ENCODE peak calls at places on chromosomes 4 and X, in seven cellular contexts. O is K562, R is GM12892, N is H1, C is SK-N-SH, L is GM12878, V is HepG2. H is an unnamed sample.

GRCh38 chr4:121377065-121377464 is 3.8 kb downstream of the QRFPR start:
- DNase-seq in C (no peak), L (no peak), R (no peak), N (no peak), O (no peak), V (no peak), H (no peak)

GRCh38 chr4:24489870-24490269 is 94.5 kb downstream of the DHX15 start:
- DNase-seq in O (no peak), V (no peak), L (no peak), N (no peak), C (no peak), R (no peak), H (no peak)

GRCh38 chrX:15598031-15598430 is 2.7 kb downstream of the ACE2 start:
- DNase-seq in C (no peak), L (no peak), V (no peak), R (no peak), N (no peak), O (no peak), H (no peak)

GRCh38 chr4:48490012-48490679 is at the start of gene ZAR1:
- DNase-seq in N (no peak), C (no peak), L (no peak), O (no peak), V (no peak), R (peak), H (peak)

GRCh38 chr4:31613946-31614623 is 893.9 kb downstream of the PCDH7 start:
- DNase-seq in V (no peak), N (no peak), O (no peak), L (no peak), C (no peak), R (no peak), H (no peak)

GRCh38 chrX:104270916-104271512 is 16.3 kb upstream of the ESX1 start:
- DNase-seq in C (no peak), R (no peak), L (no peak), V (peak), O (peak), N (peak), H (no peak)

GRCh38 chr4:75995727-75996126 is 5.0 kb upstream of the SDAD1 start:
- DNase-seq in C (peak), N (no peak), V (peak), R (no peak), O (peak), L (no peak), H (no peak)

GRCh38 chr4:83830138-83830537 is 294.2 kb downstream of the GPAT3 start:
- DNase-seq in V (no peak), C (no peak), R (no peak), O (peak), L (no peak), N (no peak), H (no peak)

DNA sequence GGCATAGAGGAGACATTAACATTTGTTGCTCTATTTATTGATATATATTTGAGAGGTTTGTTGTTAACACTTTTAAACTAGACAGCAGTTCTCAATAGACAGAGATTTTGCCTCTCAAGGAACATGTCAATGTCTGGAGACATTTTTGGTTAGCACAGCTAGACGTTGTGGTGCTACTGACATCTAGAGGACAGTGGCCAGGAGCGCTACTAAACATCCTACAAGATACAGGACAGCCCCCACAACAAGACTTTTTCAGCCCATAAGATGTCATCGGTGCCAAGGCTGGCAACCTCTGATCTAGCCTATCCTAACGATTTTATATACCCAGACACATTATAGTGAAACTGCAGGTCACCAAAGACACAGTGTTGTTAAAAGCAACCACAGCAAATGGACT is 18.4 kb upstream of the CTSO start:
- DNase-seq in O (peak), N (no peak), R (no peak), L (peak), C (no peak), V (no peak), H (no peak)
- TF ChIP-seq TAF1 in O (no peak), N (no peak), R (no peak), L (no peak), C (no peak), V (no peak), H (no peak)

DNA sequence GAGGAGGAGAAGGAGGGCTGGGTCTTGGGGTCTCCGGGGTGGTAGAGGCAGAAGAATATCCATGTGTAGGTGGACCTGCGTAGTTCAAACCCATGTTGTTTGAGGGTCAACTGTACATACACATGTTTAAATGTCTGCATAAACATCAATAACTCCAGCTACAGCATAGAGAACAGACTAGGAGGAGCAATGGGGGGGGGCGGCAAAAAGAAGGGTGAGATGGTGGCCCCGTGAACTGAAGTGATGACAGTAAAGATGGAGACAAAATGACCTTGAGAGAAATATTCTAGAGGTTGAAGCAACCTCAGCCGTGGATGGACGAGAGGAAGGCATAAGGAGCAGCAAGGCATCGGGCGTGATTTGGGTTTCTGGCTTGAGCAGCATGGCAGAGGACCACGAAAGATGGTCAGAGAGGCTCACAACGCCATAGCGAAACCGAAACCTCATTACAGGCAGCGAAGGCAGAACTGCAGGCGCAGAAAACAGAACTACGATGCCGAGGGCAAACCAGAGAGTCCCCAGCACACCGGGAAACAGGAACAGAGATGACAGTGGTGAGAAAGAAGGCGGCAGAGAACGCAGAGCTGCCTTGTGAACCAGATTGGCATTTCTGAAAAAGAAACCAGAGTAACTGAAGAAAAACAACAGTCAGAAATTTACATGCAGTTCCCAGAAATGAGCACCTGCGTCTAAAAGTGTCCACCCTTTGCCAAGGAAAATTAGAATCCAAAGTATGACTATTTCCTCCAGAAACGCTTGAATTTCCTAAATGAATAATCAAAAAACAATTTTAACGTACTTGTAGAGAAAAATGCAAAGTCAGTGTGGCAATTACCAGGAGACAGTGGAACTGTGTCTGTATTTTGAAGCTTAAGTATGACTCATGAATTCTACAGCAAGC is 50.2 kb upstream of the ENPP6 start:
- DNase-seq in V (peak), L (peak), O (peak), N (no peak), C (no peak), R (no peak), H (no peak)
- TF ChIP-seq TAF1 in V (no peak), L (peak), O (peak), N (no peak), C (no peak), R (no peak), H (peak)

DNA sequence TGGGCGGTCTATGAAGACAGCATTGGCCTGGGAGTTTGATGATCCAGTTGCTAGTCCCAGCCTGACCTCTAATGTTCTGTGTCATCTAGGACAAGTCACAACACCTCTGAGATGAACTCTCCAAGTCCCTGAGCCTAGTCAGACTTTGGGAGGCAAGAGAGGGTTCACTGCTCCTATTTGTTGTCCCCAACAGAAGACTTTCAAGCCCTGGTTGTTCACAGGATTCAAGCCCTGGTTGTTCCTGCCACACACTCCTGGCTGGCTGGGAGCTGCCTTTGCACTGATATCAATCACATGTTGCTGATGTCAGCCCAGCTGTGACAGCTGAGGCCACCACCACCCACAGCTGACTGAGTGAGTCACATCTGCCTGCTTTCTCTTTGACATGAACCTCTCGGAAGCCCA is 253.2 kb upstream of the RASGEF1B start:
- DNase-seq in N (no peak), O (peak), L (peak), C (no peak), R (no peak), V (peak), H (no peak)
- TF ChIP-seq TAF1 in N (no peak), O (no peak), L (no peak), C (no peak), R (no peak), V (no peak), H (no peak)

GRCh38 chr4:36386691-36387090 is 105.3 kb downstream of the DTHD1 start:
- DNase-seq in O (no peak), R (no peak), V (no peak), N (no peak), C (no peak), L (no peak), H (no peak)
- TF ChIP-seq TAF1 in O (no peak), R (no peak), V (no peak), N (no peak), C (no peak), L (no peak), H (no peak)

DNA sequence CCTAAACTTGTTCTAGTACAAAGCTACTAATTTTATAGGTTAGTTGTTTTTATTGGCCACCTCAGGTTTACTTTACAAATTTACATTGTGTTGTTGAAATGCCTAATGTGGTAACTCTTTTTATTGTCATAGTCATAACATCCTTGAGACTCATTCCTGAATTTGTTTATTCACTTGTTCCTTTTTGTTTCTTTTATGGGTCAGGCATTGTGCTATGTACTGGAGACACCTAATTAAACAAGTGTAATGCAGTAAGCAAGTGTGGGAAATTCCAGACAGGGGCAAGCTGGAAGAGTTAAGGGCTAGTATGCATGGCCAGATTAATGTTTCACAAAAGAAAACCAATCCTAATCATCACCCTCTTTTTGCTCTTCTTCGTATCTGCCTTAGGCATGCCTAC is 30.5 kb upstream of the TTC29 start:
- DNase-seq in O (no peak), R (no peak), L (no peak), V (no peak), N (no peak), C (no peak), H (no peak)
- TF ChIP-seq TAF1 in O (no peak), R (no peak), L (no peak), V (no peak), N (no peak), C (no peak), H (no peak)

DNA sequence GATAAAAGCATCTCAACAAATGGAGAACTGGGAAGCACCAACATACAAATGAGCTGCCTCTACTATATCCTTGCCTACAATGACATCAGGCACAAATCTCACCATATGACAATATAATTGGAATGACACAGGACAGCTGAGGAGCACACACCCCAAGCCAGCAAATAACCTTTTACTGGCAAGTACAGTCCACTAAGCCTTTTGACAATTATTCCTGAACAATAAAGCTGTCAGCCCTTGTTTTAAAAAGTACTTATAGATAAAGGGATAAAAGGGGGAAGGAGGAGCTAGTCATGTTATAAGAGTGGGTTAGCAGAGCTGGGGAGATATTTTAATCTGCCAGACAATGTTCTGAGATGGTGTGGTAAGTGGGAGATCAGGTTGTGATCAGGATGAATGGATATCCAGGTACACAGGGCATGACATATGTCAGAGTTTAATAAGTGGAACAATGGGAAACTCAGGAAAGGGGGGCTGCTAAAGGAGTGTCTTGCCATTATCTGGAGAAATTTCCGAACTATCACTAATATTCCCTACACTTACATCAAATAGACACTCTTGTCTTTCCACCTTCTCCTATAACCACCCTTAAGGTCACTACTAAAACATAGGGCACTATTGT is 127.6 kb downstream of the GPC3 start:
- DNase-seq in L (no peak), C (no peak), N (no peak), V (no peak), R (no peak), O (no peak), H (no peak)
- TF ChIP-seq TAF1 in L (no peak), C (no peak), N (no peak), V (no peak), R (no peak), O (no peak), H (no peak)